ENCODE peak calls at places on chromosomes 2 and 18, in nine cellular contexts. F, A, Z, J, P, K, S, H and U are unnamed samples.

GRCh38 chr2:15943378-15943851 is 3.1 kb downstream of the MYCN start:
- DNase-seq in P (no peak), F (no peak), A (no peak), S (peak; percentile 94), J (peak; percentile 62), H (no peak), K (no peak), Z (no peak), U (no peak)

GRCh38 chr2:110804915-110805314 is 72.5 kb downstream of the ACOXL start:
- DNase-seq in F (no peak), Z (no peak), P (no peak), J (no peak), S (no peak), H (no peak), K (peak; percentile 85), A (peak; percentile 20), U (no peak)

GRCh38 chr2:238162516-238163441 is 4.0 kb downstream of the ERFE start:
- DNase-seq in P (no peak), Z (peak; percentile 18), K (peak; percentile 58), H (no peak), F (no peak), S (peak; percentile 38), A (no peak), J (no peak), U (no peak)

GRCh38 chr18:63102941-63103744 is 216.4 kb downstream of the BCL2 start:
- DNase-seq in S (no peak), Z (no peak), F (no peak), J (no peak), K (no peak), H (no peak), A (no peak), P (no peak), U (no peak)

GRCh38 chr2:72415256-72415655 is 267.6 kb upstream of the CYP26B1 start:
- DNase-seq in H (no peak), Z (no peak), F (peak; percentile 50), K (no peak), A (no peak), P (no peak), J (no peak), S (peak; percentile 10), U (no peak)

GRCh38 chr2:193240752-193241151 is 1046.0 kb upstream of the TMEFF2 start:
- DNase-seq in P (peak; percentile 3), S (peak; percentile 4), F (no peak), Z (no peak), H (no peak), J (peak; percentile 6), K (no peak), A (no peak), U (no peak)

GRCh38 chr2:168060956-168061750 is 186.2 kb downstream of the STK39 start:
- DNase-seq in Z (no peak), F (peak; percentile 5), J (no peak), A (no peak), K (no peak), S (no peak), P (no peak), H (no peak), U (no peak)

GRCh38 chr18:9101730-9102390 is 639 bp upstream of the NDUFV2 start:
- DNase-seq in J (no peak), K (no peak), Z (peak; percentile 33), F (no peak), P (peak; percentile 33), S (peak; percentile 66), A (no peak), H (peak; percentile 42), U (peak; percentile 47)

GRCh38 chr2:134320930-134321329 is 67.1 kb downstream of the MGAT5 start:
- DNase-seq in K (peak; percentile 75), F (no peak), Z (no peak), S (no peak), P (no peak), J (no peak), A (no peak), H (no peak), U (no peak)

GRCh38 chr2:17289669-17290068 is 228.6 kb downstream of the RAD51AP2 start:
- DNase-seq in J (no peak), Z (no peak), H (no peak), S (no peak), F (no peak), K (no peak), P (no peak), A (no peak), U (no peak)

GRCh38 chr18:13605477-13605876 is 120.9 kb downstream of the FAM210A start:
- DNase-seq in Z (no peak), H (no peak), S (no peak), K (no peak), F (no peak), A (no peak), J (no peak), P (no peak), U (no peak)

GRCh38 chr18:23871410-23871809 is 143.1 kb upstream of the TTC39C start:
- DNase-seq in S (peak; percentile 31), A (peak; percentile 75), H (no peak), F (no peak), Z (no peak), J (peak; percentile 39), P (no peak), K (peak; percentile 81), U (no peak)

GRCh38 chr2:220370764-220371163 is 743.3 kb downstream of the SLC4A3 start:
- DNase-seq in H (no peak), J (no peak), F (no peak), Z (no peak), K (no peak), P (no peak), S (no peak), A (no peak), U (no peak)

GRCh38 chr2:128185576-128185975 is 94.6 kb downstream of the UGGT1 start:
- DNase-seq in F (no peak), H (no peak), A (no peak), J (no peak), P (no peak), S (no peak), K (no peak), Z (no peak), U (no peak)

GRCh38 chr18:63592506-63592905 is 5.4 kb downstream of the SERPINB13 start:
- DNase-seq in S (no peak), K (no peak), A (no peak), F (no peak), H (no peak), Z (no peak), P (no peak), J (no peak), U (no peak)

GRCh38 chr2:149218500-149218899 is 111.9 kb upstream of the LYPD6 start:
- DNase-seq in K (no peak), Z (no peak), J (no peak), S (no peak), F (no peak), P (no peak), A (no peak), H (no peak), U (no peak)

GRCh38 chr2:88024509-88024908 is 8.2 kb upstream of the RNU2-63P start:
- DNase-seq in S (no peak), Z (no peak), K (no peak), A (no peak), F (no peak), P (no peak), J (no peak), H (no peak), U (no peak)

GRCh38 chr18:63817441-63818051 is 42.3 kb downstream of the SERPINB7 start:
- DNase-seq in Z (no peak), J (no peak), K (no peak), P (no peak), A (no peak), F (peak; percentile 50), H (no peak), S (no peak), U (no peak)

GRCh38 chr2:41698787-41699422 is 348.9 kb upstream of the PKDCC start:
- DNase-seq in S (peak; percentile 85), F (no peak), J (peak; percentile 41), Z (no peak), P (peak; percentile 32), A (no peak), K (no peak), H (no peak), U (no peak)